ENCODE peak calls at places on chromosomes 11 and 22, in five cellular contexts. D is caudate nucleus; I is AG08396; U is activated T-cell treated with anti-CD3 and anti-CD28 coated beads, Interleukin-2, amount 50 U/mL, for 24 hours; X is CD4-positive, alpha-beta memory T cell. F is an unnamed sample.

GRCh38 chr11:124876818-124877630 is 11.8 kb downstream of the ROBO3 start:
- DNase-seq in X (no peak), D (no peak), U (no peak), I (no peak), F (no peak)

GRCh38 chr11:73292481-73292880 is 15.6 kb upstream of the ARHGEF17 start:
- DNase-seq in I (no peak), D (no peak), U (no peak), X (no peak), F (no peak)

GRCh38 chr11:112481893-112482292 is 221.2 kb upstream of the PLET1 start:
- DNase-seq in U (no peak), D (no peak), X (no peak), I (no peak), F (no peak)

GRCh38 chr22:42717197-42717967 is 3.3 kb downstream of the A4GALT start:
- DNase-seq in D (no peak), I (no peak), U (no peak), X (no peak), F (peak; percentile 32)

GRCh38 chr11:94128746-94129504 is at the start of gene PANX1:
- DNase-seq in X (peak; percentile 80), I (peak; percentile 84), U (peak; percentile 85), D (peak; percentile 48), F (peak; percentile 92)

GRCh38 chr11:2289350-2289749 is 12.4 kb downstream of the C11orf21 start:
- DNase-seq in X (no peak), D (no peak), U (no peak), I (no peak), F (no peak)

GRCh38 chr11:112128483-112129121 is 35.3 kb downstream of the IL18 start:
- DNase-seq in U (no peak), I (peak; percentile 67), X (no peak), D (no peak), F (peak; percentile 82)

GRCh38 chr22:36087784-36088183 is 59.2 kb upstream of the RBFOX2 start:
- DNase-seq in I (no peak), U (no peak), D (no peak), X (no peak), F (no peak)